ENCODE peak calls at places on chromosome 9, in ten cellular contexts. P is aorta, W is HCT116, C is testis, T is lower lobe of right lung, U is uterus, H is ovary, N is stomach, A is left ventricle myocardium inferior, X is heart right ventricle. I is an unnamed sample.

GRCh38 chr9:137724818-137725240 is 106.0 kb downstream of the EHMT1 start:
- DNase-seq in P (no peak), W (no peak), C (no peak), T (no peak), U (no peak), H (no peak), N (no peak), A (no peak), X (no peak), I (no peak)

GRCh38 chr9:15421532-15421931 is 1.1 kb upstream of the SNAPC3 start:
- DNase-seq in P (no peak), W (no peak), C (no peak), T (no peak), U (no peak), H (no peak), N (no peak), A (no peak), X (no peak), I (no peak)

GRCh38 chr9:87678650-87679355 is 47.1 kb upstream of the CTSL start:
- DNase-seq in P (no peak), W (peak; percentile 55), C (peak; percentile 78), T (no peak), U (peak; percentile 75), H (no peak), N (peak; percentile 57), A (peak; percentile 41), X (peak; percentile 67), I (no peak)

GRCh38 chr9:126375386-126375785 is 48.8 kb downstream of the MVB12B start:
- DNase-seq in P (peak; percentile 73), W (no peak), C (peak; percentile 66), T (no peak), U (no peak), H (no peak), N (no peak), A (no peak), X (no peak), I (no peak)

GRCh38 chr9:70259512-70259802 is 679 bp downstream of the SMC5 start:
- DNase-seq in P (no peak), W (no peak), C (no peak), T (no peak), U (no peak), H (no peak), N (no peak), A (no peak), X (no peak), I (no peak)

GRCh38 chr9:70517926-70518325 is 103.5 kb upstream of the KLF9 start:
- DNase-seq in P (no peak), W (no peak), C (no peak), T (no peak), U (no peak), H (no peak), N (no peak), A (no peak), X (no peak), I (no peak)

GRCh38 chr9:79300153-79300552 is 271.6 kb upstream of the TLE4 start:
- DNase-seq in P (no peak), W (no peak), C (no peak), T (no peak), U (no peak), H (no peak), N (no peak), A (no peak), X (no peak), I (no peak)

GRCh38 chr9:83047839-83048775 is 14.8 kb downstream of the RASEF start:
- DNase-seq in P (no peak), W (no peak), C (peak; percentile 20), T (peak; percentile 46), U (peak; percentile 16), H (no peak), N (peak; percentile 78), A (peak; percentile 19), X (peak; percentile 60), I (no peak)

GRCh38 chr9:23258569-23258968 is 567.5 kb downstream of the ELAVL2 start:
- DNase-seq in P (no peak), W (no peak), C (no peak), T (no peak), U (no peak), H (no peak), N (no peak), A (no peak), X (no peak), I (no peak)

GRCh38 chr9:137301086-137301947 is 754 bp downstream of the NRARP start:
- DNase-seq in P (peak; percentile 51), W (peak; percentile 29), C (no peak), T (peak; percentile 58), U (no peak), H (peak; percentile 65), N (peak; percentile 68), A (peak; percentile 34), X (no peak), I (no peak)

GRCh38 chr9:81372628-81373191 is 316.6 kb downstream of the TLE1 start:
- DNase-seq in P (peak; percentile 67), W (no peak), C (no peak), T (no peak), U (peak; percentile 29), H (no peak), N (peak; percentile 40), A (peak; percentile 26), X (peak; percentile 59), I (no peak)

GRCh38 chr9:78365979-78366697 is 69.2 kb downstream of the PSAT1 start:
- DNase-seq in P (no peak), W (no peak), C (no peak), T (no peak), U (no peak), H (no peak), N (no peak), A (no peak), X (no peak), I (no peak)

GRCh38 chr9:137461663-137462395 is 2.7 kb upstream of the NSMF start:
- DNase-seq in P (peak; percentile 73), W (peak; percentile 78), C (peak; percentile 67), T (peak; percentile 78), U (peak; percentile 43), H (peak; percentile 53), N (peak; percentile 66), A (no peak), X (no peak), I (peak; percentile 66)

GRCh38 chr9:99158629-99159028 is 53.7 kb downstream of the TGFBR1 start:
- DNase-seq in P (no peak), W (no peak), C (peak; percentile 52), T (no peak), U (no peak), H (no peak), N (no peak), A (no peak), X (no peak), I (no peak)

GRCh38 chr9:120464176-120464575 is 115.8 kb downstream of the CDK5RAP2 start:
- DNase-seq in P (no peak), W (no peak), C (no peak), T (no peak), U (no peak), H (no peak), N (no peak), A (no peak), X (no peak), I (no peak)

GRCh38 chr9:120463765-120464164 is 116.2 kb downstream of the CDK5RAP2 start:
- DNase-seq in P (no peak), W (no peak), C (no peak), T (no peak), U (no peak), H (no peak), N (no peak), A (no peak), X (no peak), I (no peak)

DNA sequence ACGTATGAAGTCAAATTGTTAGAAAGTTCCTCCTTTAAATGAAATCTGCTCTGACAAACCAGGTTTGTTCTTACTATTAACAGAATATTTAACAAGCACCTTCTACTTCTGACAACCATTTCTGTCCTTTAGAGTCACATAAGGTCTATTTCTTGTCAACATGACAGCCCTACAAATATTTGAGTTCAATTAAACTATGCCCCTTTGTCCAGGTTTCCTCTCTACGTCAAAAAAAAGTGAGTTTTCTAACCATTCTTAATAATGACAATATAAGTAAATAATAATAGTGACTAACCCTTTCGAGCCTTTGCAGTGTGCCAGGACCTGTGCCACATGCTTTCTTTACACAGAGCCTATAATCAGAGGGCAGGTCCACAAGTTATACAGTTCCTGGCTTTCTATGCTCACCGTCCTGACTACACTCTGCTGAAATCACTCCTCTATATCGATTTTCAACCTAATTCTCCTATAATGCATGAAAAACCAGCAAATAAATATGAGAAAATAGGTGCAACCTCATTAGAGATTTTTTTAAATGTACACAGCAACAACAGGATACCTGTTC is 115.0 kb downstream of the CDK5RAP2 start:
- DNase-seq in P (no peak), W (no peak), C (no peak), T (no peak), U (no peak), H (no peak), N (no peak), A (no peak), X (no peak), I (no peak)
- H3K4me3 ChIP-seq in P (no peak overlapping the region), W (no peak overlapping the region), C (no peak overlapping the region), T (no peak overlapping the region), U (no peak overlapping the region), H (no peak overlapping the region), N (no peak overlapping the region), A (no peak overlapping the region), X (no peak overlapping the region), I (no peak overlapping the region)

DNA sequence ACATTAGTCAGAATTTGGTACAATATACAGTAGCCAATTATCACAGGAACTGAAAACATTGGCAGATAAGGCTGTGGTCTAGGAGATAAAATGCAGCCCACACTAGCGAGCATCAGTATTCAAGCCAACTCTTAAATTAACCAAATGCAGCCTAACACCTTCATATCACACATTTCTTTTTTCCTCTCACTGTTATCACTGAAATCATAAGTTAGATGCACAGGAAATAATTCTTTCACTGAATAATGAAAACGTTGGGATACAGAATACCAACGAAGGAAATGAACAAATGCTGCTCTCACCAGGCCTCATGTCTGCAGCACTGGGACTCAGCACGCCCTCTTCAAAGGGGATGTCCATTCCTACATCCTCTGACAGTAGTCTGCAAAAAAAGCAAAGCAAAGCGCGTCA is 109.1 kb upstream of the PCA3 start:
- DNase-seq in P (no peak), W (no peak), C (no peak), T (no peak), U (no peak), H (no peak), N (no peak), A (no peak), X (no peak), I (no peak)
- H3K4me1 ChIP-seq in P (peaks cover 11% of the 10 kb centered on the region), W (no peaks in the 10 kb centered on the region), C (peaks cover 9% of the 10 kb centered on the region), T (peaks cover 52% of the 10 kb centered on the region), U (no peaks in the 10 kb centered on the region), H (peaks cover 1% of the 10 kb centered on the region), N (peaks cover 83% of the 10 kb centered on the region), A (peaks cover 24% of the 10 kb centered on the region), X (peaks cover 39% of the 10 kb centered on the region), I (peaks cover 3% of the 10 kb centered on the region)

DNA sequence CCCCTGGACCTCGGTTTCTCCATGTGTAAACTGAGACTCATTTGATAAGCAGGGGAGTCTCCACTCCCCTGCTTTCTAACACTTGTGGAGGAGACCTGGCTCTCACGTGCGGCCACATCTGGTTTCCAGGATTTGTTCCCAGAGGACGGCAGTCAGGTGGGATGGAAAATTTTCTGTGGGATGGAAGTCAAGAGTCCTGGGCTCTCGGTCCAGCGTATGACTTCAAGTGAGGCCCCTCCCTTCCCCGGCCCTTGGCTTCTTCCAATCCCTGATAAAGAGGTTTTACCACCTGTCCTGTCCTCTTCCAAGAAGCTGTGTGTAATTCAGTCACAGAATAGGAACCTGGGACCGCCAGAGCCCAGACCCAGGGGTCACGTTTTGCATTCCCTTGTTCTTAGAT is 35.0 kb downstream of the TMOD1 start:
- DNase-seq in P (no peak), W (no peak), C (no peak), T (no peak), U (peak; percentile 77), H (no peak), N (no peak), A (no peak), X (no peak), I (no peak)
- H3K27ac ChIP-seq in P (no peak overlapping the region), W (no peak overlapping the region), C (peak overlapping the region; percentile 69), T (no peak overlapping the region), U (peak overlapping the region; percentile 64), H (peak overlapping the region; percentile 72), N (no peak overlapping the region), A (peak overlapping the region; percentile 94), X (peak overlapping the region; percentile 46), I (no peak overlapping the region)

GRCh38 chr9:5438301-5439162 is 807 bp upstream of the PLGRKT start:
- DNase-seq in P (peak; percentile 50), W (no peak), C (peak; percentile 26), T (no peak), U (no peak), H (peak; percentile 40), N (no peak), A (no peak), X (no peak), I (no peak)
- H3K4me3 ChIP-seq in P (no peak overlapping the region), W (peak overlapping the region; percentile 70), C (peak overlapping the region; percentile 77), T (peak overlapping the region; percentile 70), U (peak overlapping the region; percentile 55), H (peak overlapping the region; percentile 81), N (peak overlapping the region; percentile 56), A (peak overlapping the region; percentile 75), X (peak overlapping the region; percentile 72), I (peak overlapping the region; percentile 71)

I was measured in Peyer's patch.